ENCODE peak calls at places on chromosomes 16 and 17, in four cellular contexts. I is cardiac septum, G is lower lobe of right lung, B is HuH-7. Y is an unnamed sample.

GRCh38 chr17:37826497-37827115 is 81.7 kb upstream of the HNF1B start:
- DNase-seq in I (no peak), G (peak), B (no peak), Y (no peak)

GRCh38 chr16:55257971-55258613 is 65.9 kb upstream of the IRX6 start:
- DNase-seq in I (no peak), G (peak), B (peak), Y (no peak)

GRCh38 chr16:19555938-19556778 is 655 bp downstream of the VPS35L start:
- DNase-seq in I (no peak), G (no peak), B (no peak), Y (no peak)

GRCh38 chr17:67110619-67111018 is 66.3 kb downstream of the CACNG1 start:
- DNase-seq in I (no peak), G (no peak), B (no peak), Y (no peak)

GRCh38 chr17:21263351-21263750 is 10.1 kb upstream of the NATD1 start:
- DNase-seq in I (no peak), G (no peak), B (no peak), Y (no peak)

GRCh38 chr17:40564883-40565744 is at the start of gene CCR7:
- DNase-seq in I (peak), G (no peak), B (no peak), Y (no peak)

GRCh38 chr17:37446027-37446426 is 39.3 kb downstream of the TADA2A start:
- DNase-seq in I (no peak), G (no peak), B (peak), Y (no peak)

GRCh38 chr17:10139560-10139959 is 58.8 kb downstream of the GAS7 start:
- DNase-seq in I (no peak), G (no peak), B (no peak), Y (no peak)

GRCh38 chr17:910503-911194 is 68.9 kb downstream of the NXN start:
- DNase-seq in I (no peak), G (no peak), B (no peak), Y (no peak)

GRCh38 chr17:1110844-1111598 is 68.8 kb downstream of the ABR start:
- DNase-seq in I (peak), G (peak), B (no peak), Y (peak)

GRCh38 chr16:57387598-57388354 is 15.5 kb downstream of the CX3CL1 start:
- DNase-seq in I (no peak), G (no peak), B (no peak), Y (no peak)

GRCh38 chr17:76383645-76384221 is 676 bp upstream of the SPHK1 start:
- DNase-seq in I (no peak), G (peak), B (peak), Y (peak)

GRCh38 chr17:71361691-71362450 is 758.9 kb upstream of the SOX9 start:
- DNase-seq in I (no peak), G (no peak), B (no peak), Y (no peak)

GRCh38 chr16:54290203-54291106 is 3.9 kb upstream of the IRX3 start:
- DNase-seq in I (no peak), G (no peak), B (no peak), Y (no peak)

GRCh38 chr17:14926526-14927122 is 338.5 kb downstream of the PMP22 start:
- DNase-seq in I (no peak), G (no peak), B (peak), Y (no peak)